ENCODE peak calls at places on chromosome 17, in ten cellular contexts. X, W, A, K, J, S, D, G, Z and F are unnamed samples.

GRCh38 chr17:63535640-63536039 is 12.5 kb downstream of the KCNH6 start:
- DNase-seq in G (no peak), J (no peak), K (no peak), S (no peak), X (no peak), A (no peak), Z (no peak), D (no peak), W (no peak), F (no peak)

GRCh38 chr17:37050905-37051304 is 102.2 kb downstream of the AATF start:
- DNase-seq in K (no peak), Z (no peak), S (no peak), J (no peak), W (no peak), A (no peak), G (no peak), D (no peak), X (no peak), F (no peak)

GRCh38 chr17:55770220-55770870 is 19.5 kb downstream of the PCTP start:
- DNase-seq in G (peak; percentile 29), D (peak; percentile 18), K (no peak), A (no peak), S (no peak), J (no peak), Z (no peak), W (no peak), X (no peak), F (no peak)

GRCh38 chr17:75565066-75565465 is 22.5 kb upstream of the MYO15B start:
- DNase-seq in G (peak; percentile 22), K (no peak), X (no peak), Z (no peak), J (no peak), S (no peak), A (no peak), D (no peak), W (no peak), F (no peak)

GRCh38 chr17:57021226-57021940 is 43.5 kb downstream of the SCPEP1 start:
- DNase-seq in A (no peak), W (no peak), J (peak; percentile 61), K (no peak), S (no peak), Z (no peak), G (no peak), D (no peak), X (no peak), F (no peak)

GRCh38 chr17:66716236-66717026 is 118.5 kb upstream of the CACNG5 start:
- DNase-seq in J (peak; percentile 60), S (no peak), A (peak; percentile 44), W (no peak), G (no peak), X (peak; percentile 26), K (no peak), D (no peak), Z (no peak), F (peak; percentile 21)

GRCh38 chr17:74859439-74860228 is at the start of gene GRIN2C:
- DNase-seq in A (no peak), J (no peak), D (peak; percentile 37), G (no peak), S (no peak), K (no peak), W (peak; percentile 75), Z (peak; percentile 35), X (peak; percentile 46), F (no peak)

GRCh38 chr17:44005865-44006580 is 1.6 kb downstream of the NAGS start:
- DNase-seq in K (no peak), Z (peak; percentile 57), D (no peak), W (peak; percentile 79), G (no peak), J (peak; percentile 28), X (peak; percentile 68), S (peak; percentile 76), A (no peak), F (no peak)

GRCh38 chr17:49715221-49715620 is 7.5 kb upstream of the SLC35B1 start:
- DNase-seq in K (no peak), D (no peak), Z (peak; percentile 71), J (no peak), X (no peak), W (peak; percentile 74), A (no peak), S (no peak), G (no peak), F (peak; percentile 56)

GRCh38 chr17:33595783-33596182 is 302.7 kb upstream of the ASIC2 start:
- DNase-seq in W (no peak), D (no peak), A (no peak), J (no peak), S (no peak), X (no peak), G (no peak), K (no peak), Z (no peak), F (no peak)

GRCh38 chr17:54901230-54901847 is 687 bp downstream of the TOM1L1 start:
- DNase-seq in Z (no peak), J (peak; percentile 11), W (no peak), G (peak; percentile 16), K (no peak), D (no peak), S (peak; percentile 2), X (no peak), A (no peak), F (no peak)

GRCh38 chr17:14792751-14793150 is 472.4 kb downstream of the PMP22 start:
- DNase-seq in X (no peak), A (no peak), D (no peak), J (no peak), G (no peak), W (no peak), S (no peak), K (no peak), Z (no peak), F (no peak)

GRCh38 chr17:31687505-31688126 is 171.4 kb downstream of the COPRS start:
- DNase-seq in X (no peak), S (no peak), K (no peak), W (no peak), D (no peak), Z (no peak), A (no peak), G (no peak), J (peak; percentile 48), F (no peak)

GRCh38 chr17:60631119-60631518 is 31.1 kb downstream of the PPM1D start:
- DNase-seq in J (no peak), K (no peak), D (no peak), W (no peak), Z (no peak), A (no peak), G (no peak), X (no peak), S (no peak), F (no peak)

GRCh38 chr17:18253187-18253884 is 5.2 kb downstream of the FLII start:
- DNase-seq in J (no peak), X (no peak), G (no peak), A (no peak), K (no peak), S (no peak), Z (no peak), W (no peak), D (no peak), F (no peak)

GRCh38 chr17:36525888-36526287 is 8.8 kb downstream of the MYO19 start:
- DNase-seq in D (no peak), G (no peak), X (no peak), S (no peak), W (peak; percentile 27), Z (no peak), A (no peak), J (no peak), K (no peak), F (no peak)